ENCODE peak calls at places on chromosome 12, in six cellular contexts. A is PC-3, I is neural progenitor cell, H is fibroblast of pulmonary artery, J is tibial artery, G is HFF-Myc. X is an unnamed sample.

GRCh38 chr12:52585951-52586350 is 12.3 kb upstream of the KRT74 start:
- DNase-seq in A (no peak), I (no peak), H (no peak), J (peak; percentile 14), G (no peak), X (no peak)

GRCh38 chr12:47818701-47819543 is 781 bp downstream of the HDAC7 start:
- DNase-seq in A (no peak), I (peak; percentile 85), H (peak; percentile 36), J (peak; percentile 63), G (no peak), X (peak; percentile 69)

GRCh38 chr12:77578471-77579262 is 252.0 kb upstream of the NAV3 start:
- DNase-seq in A (no peak), I (no peak), H (no peak), J (no peak), G (no peak), X (no peak)

GRCh38 chr12:105539735-105540134 is 209.2 kb downstream of the C12orf75 start:
- DNase-seq in A (no peak), I (no peak), H (no peak), J (no peak), G (no peak), X (no peak)

GRCh38 chr12:96193725-96194571 is at the start of gene ELK3:
- DNase-seq in A (peak; percentile 74), I (peak; percentile 71), H (peak; percentile 82), J (peak; percentile 57), G (no peak), X (peak; percentile 69)

GRCh38 chr12:112116232-112117060 is 7.9 kb upstream of the NAA25 start:
- DNase-seq in A (no peak), I (peak; percentile 92), H (peak; percentile 88), J (peak; percentile 72), G (no peak), X (peak; percentile 46)

GRCh38 chr12:95882873-95883272 is 24.1 kb downstream of the SNRPF start:
- DNase-seq in A (no peak), I (no peak), H (no peak), J (no peak), G (no peak), X (no peak)

GRCh38 chr12:32080435-32080834 is 26.2 kb upstream of the BICD1 start:
- DNase-seq in A (no peak), I (no peak), H (no peak), J (no peak), G (no peak), X (no peak)

GRCh38 chr12:52280319-52280795 is 5.9 kb downstream of the KRT86 start:
- DNase-seq in A (peak; percentile 99), I (no peak), H (peak; percentile 97), J (peak; percentile 47), G (peak; percentile 43), X (no peak)

GRCh38 chr12:47722926-47723631 is 2.2 kb downstream of the ENDOU start:
- DNase-seq in A (no peak), I (no peak), H (no peak), J (no peak), G (no peak), X (no peak)

GRCh38 chr12:75964150-75964549 is 67.4 kb downstream of the PHLDA1 start:
- DNase-seq in A (no peak), I (no peak), H (no peak), J (peak; percentile 54), G (no peak), X (peak; percentile 26)

GRCh38 chr12:124862768-124863408 is 776 bp downstream of the SCARB1 start:
- DNase-seq in A (peak; percentile 47), I (peak; percentile 56), H (peak; percentile 21), J (no peak), G (no peak), X (peak; percentile 53)

GRCh38 chr12:29039013-29039412 is 110.1 kb upstream of the FAR2 start:
- DNase-seq in A (no peak), I (no peak), H (peak; percentile 93), J (no peak), G (peak; percentile 80), X (no peak)

GRCh38 chr12:124698211-124698997 is 131.0 kb upstream of the NCOR2 start:
- DNase-seq in A (no peak), I (no peak), H (peak; percentile 84), J (no peak), G (no peak), X (no peak)

GRCh38 chr12:62597253-62597652 is 130.6 kb downstream of the MON2 start:
- DNase-seq in A (no peak), I (no peak), H (no peak), J (no peak), G (no peak), X (no peak)

GRCh38 chr12:79690156-79690605 is 583 bp downstream of the PAWR start:
- DNase-seq in A (peak; percentile 40), I (peak; percentile 84), H (no peak), J (peak; percentile 31), G (no peak), X (no peak)

GRCh38 chr12:67091204-67091603 is 178.0 kb upstream of the CAND1 start:
- DNase-seq in A (no peak), I (no peak), H (no peak), J (no peak), G (no peak), X (no peak)

GRCh38 chr12:19298837-19299605 is 140.3 kb upstream of the AEBP2 start:
- DNase-seq in A (peak; percentile 17), I (no peak), H (peak; percentile 11), J (no peak), G (no peak), X (no peak)

GRCh38 chr12:53097207-53097563 is 282 bp upstream of the IGFBP6 start:
- DNase-seq in A (no peak), I (no peak), H (peak; percentile 37), J (peak; percentile 72), G (no peak), X (no peak)

GRCh38 chr12:6550294-6551062 is 5.4 kb downstream of the IFFO1 start:
- DNase-seq in A (no peak), I (no peak), H (no peak), J (no peak), G (no peak), X (no peak)

GRCh38 chr12:28026701-28027100 is 54.2 kb upstream of the PTHLH start:
- DNase-seq in A (peak; percentile 100), I (no peak), H (no peak), J (no peak), G (no peak), X (no peak)

GRCh38 chr12:105729931-105730330 is 399.4 kb downstream of the C12orf75 start:
- DNase-seq in A (no peak), I (no peak), H (no peak), J (no peak), G (no peak), X (no peak)

GRCh38 chr12:30437616-30438015 is 258.1 kb downstream of the IPO8 start:
- DNase-seq in A (no peak), I (no peak), H (peak; percentile 77), J (no peak), G (no peak), X (no peak)

GRCh38 chr12:54012631-54013398 is 4.0 kb downstream of the HOXC8 start:
- DNase-seq in A (peak; percentile 33), I (no peak), H (no peak), J (no peak), G (no peak), X (no peak)

GRCh38 chr12:59088673-59089072 is 168.4 kb upstream of the LRIG3 start:
- DNase-seq in A (no peak), I (no peak), H (peak; percentile 56), J (no peak), G (no peak), X (no peak)

GRCh38 chr12:16884819-16885218 is 278.9 kb upstream of the LMO3 start:
- DNase-seq in A (no peak), I (no peak), H (no peak), J (no peak), G (no peak), X (no peak)

GRCh38 chr12:89873745-89874144 is 165.1 kb upstream of the ATP2B1 start:
- DNase-seq in A (no peak), I (no peak), H (peak; percentile 58), J (no peak), G (no peak), X (no peak)

GRCh38 chr12:8032242-8033152 is at the start of gene FOXJ2:
- DNase-seq in A (peak; percentile 69), I (peak; percentile 90), H (peak; percentile 68), J (peak; percentile 57), G (no peak), X (peak; percentile 85)

GRCh38 chr12:51863363-51863920 is 14.9 kb upstream of the FIGNL2 start:
- DNase-seq in A (no peak), I (peak; percentile 78), H (no peak), J (no peak), G (no peak), X (no peak)

GRCh38 chr12:123891011-123891410 is 81.6 kb downstream of the CCDC92 start:
- DNase-seq in A (no peak), I (no peak), H (no peak), J (no peak), G (no peak), X (no peak)

GRCh38 chr12:32896438-32897275 is at the start of gene PKP2:
- DNase-seq in A (peak; percentile 93), I (peak; percentile 90), H (peak; percentile 32), J (no peak), G (no peak), X (peak; percentile 62)

GRCh38 chr12:53236443-53237111 is 4.6 kb upstream of the RARG start:
- DNase-seq in A (no peak), I (no peak), H (no peak), J (no peak), G (no peak), X (no peak)

GRCh38 chr12:510071-510825 is 50.5 kb downstream of the B4GALNT3 start:
- DNase-seq in A (peak; percentile 73), I (peak; percentile 84), H (no peak), J (no peak), G (no peak), X (no peak)
- TF ChIP-seq CTCF in A (no peak), I (no peak), H (no peak), J (no peak), G (no peak), X (no peak)

GRCh38 chr12:12398026-12398859 is 41.4 kb downstream of the BORCS5 start:
- DNase-seq in A (peak; percentile 92), I (no peak), H (peak; percentile 98), J (peak; percentile 81), G (peak; percentile 37), X (no peak)
- TF ChIP-seq CTCF in A (peak; percentile 45), I (no peak), H (peak; percentile 35), J (no peak), G (no peak), X (no peak)

DNA sequence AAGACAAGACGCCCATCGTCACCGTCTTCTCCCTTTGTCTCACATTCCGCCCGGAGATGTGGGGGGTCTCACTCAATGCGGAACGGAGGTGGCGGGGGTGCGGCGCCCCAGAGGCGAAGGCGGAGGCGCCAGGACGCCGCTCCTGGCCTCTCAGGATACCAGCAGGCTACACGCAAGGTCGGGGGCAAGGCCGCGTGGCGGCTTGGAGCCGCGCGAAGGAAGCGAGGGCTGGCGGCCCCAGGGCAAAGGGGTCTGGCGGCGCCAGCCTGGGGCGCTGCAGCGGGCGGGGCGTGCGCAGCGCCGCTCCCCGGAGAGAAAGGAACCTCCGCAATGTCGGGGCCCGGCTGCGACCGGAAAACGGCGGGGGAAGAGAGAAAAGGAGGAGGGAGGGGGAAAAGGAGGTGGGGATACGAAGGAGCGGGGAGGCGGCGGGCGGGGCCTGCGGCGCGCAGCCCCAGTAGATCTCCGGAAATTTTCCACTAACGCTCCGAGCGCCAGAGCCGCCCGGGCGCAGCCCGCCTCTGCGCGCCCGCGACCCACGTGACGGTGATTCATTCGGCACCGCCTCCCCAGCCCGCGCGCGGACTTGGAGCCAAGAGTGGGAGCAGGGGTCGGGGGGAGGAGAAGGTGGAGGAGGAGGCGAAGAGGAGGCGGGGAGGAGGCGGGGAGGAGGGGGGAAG is 10.5 kb upstream of the SLC38A2 start:
- DNase-seq in A (peak; percentile 98), I (peak; percentile 90), H (peak; percentile 98), J (peak; percentile 96), G (peak; percentile 82), X (peak; percentile 88)
- TF ChIP-seq CTCF in A (peak; percentile 40), I (peak; percentile 31), H (no peak), J (no peak), G (peak; percentile 5), X (peak; percentile 36)

GRCh38 chr12:121223283-121223946 is 13.5 kb downstream of the P2RX4 start:
- DNase-seq in A (no peak), I (no peak), H (no peak), J (no peak), G (no peak), X (no peak)
- TF ChIP-seq CTCF in A (peak; percentile 64), I (peak; percentile 30), H (peak; percentile 14), J (no peak), G (peak; percentile 25), X (peak; percentile 56)

X was measured in GM10248.